ENCODE peak calls at places on chromosomes 1 and 21, in five cellular contexts. O is GM12865, R is coronary artery, S is GM13976, W is fibroblast of the aortic adventitia. X is an unnamed sample.

GRCh38 chr21:33123396-33124120 is 53.6 kb downstream of the OLIG1 start:
- DNase-seq in O (no peak), R (no peak), S (no peak), W (no peak), X (no peak)

GRCh38 chr21:45013271-45013841 is 61.0 kb upstream of the ADARB1 start:
- DNase-seq in O (no peak), R (no peak), S (no peak), W (no peak), X (no peak)

GRCh38 chr1:167933779-167934178 is 2.7 kb upstream of the DCAF6 start:
- DNase-seq in O (no peak), R (no peak), S (no peak), W (no peak), X (no peak)

GRCh38 chr1:166090244-166090643 is 76.6 kb downstream of the FAM78B start:
- DNase-seq in O (no peak), R (no peak), S (no peak), W (no peak), X (no peak)

GRCh38 chr1:59697138-59697811 is 117.5 kb upstream of the HOOK1 start:
- DNase-seq in O (peak; percentile 54), R (no peak), S (no peak), W (peak; percentile 38), X (no peak)

GRCh38 chr1:34884961-34885360 is 25.4 kb upstream of the SMIM12 start:
- DNase-seq in O (no peak), R (peak; percentile 54), S (no peak), W (no peak), X (no peak)

GRCh38 chr1:248805905-248806304 is 19.8 kb downstream of the SH3BP5L start:
- DNase-seq in O (no peak), R (no peak), S (no peak), W (peak; percentile 8), X (no peak)

GRCh38 chr21:45192332-45192731 is 95.4 kb downstream of the POFUT2 start:
- DNase-seq in O (no peak), R (no peak), S (no peak), W (no peak), X (no peak)

GRCh38 chr1:200762089-200762488 is 23.4 kb downstream of the CAMSAP2 start:
- DNase-seq in O (no peak), R (no peak), S (no peak), W (no peak), X (no peak)

GRCh38 chr1:25862785-25863485 is 3.7 kb upstream of the AUNIP start:
- DNase-seq in O (no peak), R (no peak), S (no peak), W (no peak), X (peak; percentile 62)

GRCh38 chr1:201444792-201445191 is 23.3 kb upstream of the TNNI1 start:
- DNase-seq in O (no peak), R (no peak), S (no peak), W (no peak), X (no peak)

GRCh38 chr1:25767437-25767770 is 32.6 kb upstream of the SELENON start:
- DNase-seq in O (no peak), R (no peak), S (no peak), W (no peak), X (no peak)

GRCh38 chr1:2979191-2980072 is 41.8 kb upstream of the ACTRT2 start:
- DNase-seq in O (no peak), R (peak; percentile 61), S (no peak), W (no peak), X (peak; percentile 68)

GRCh38 chr1:206572835-206573771 is 39.2 kb downstream of the EIF2D start:
- DNase-seq in O (no peak), R (no peak), S (no peak), W (no peak), X (no peak)

GRCh38 chr1:151368745-151369610 is 3.5 kb downstream of the SELENBP1 start:
- DNase-seq in O (no peak), R (no peak), S (no peak), W (no peak), X (no peak)

GRCh38 chr1:218273757-218274505 is 11.2 kb upstream of the RRP15 start:
- DNase-seq in O (no peak), R (no peak), S (no peak), W (no peak), X (no peak)

GRCh38 chr1:226125097-226125630 is 61.4 kb downstream of the ACBD3 start:
- DNase-seq in O (peak; percentile 93), R (peak; percentile 86), S (peak; percentile 84), W (peak; percentile 80), X (peak; percentile 93)

GRCh38 chr1:77642941-77643340 is 39.5 kb downstream of the ZZZ3 start:
- DNase-seq in O (no peak), R (no peak), S (no peak), W (no peak), X (no peak)
- TF ChIP-seq CTCF in O (no peak), R (no peak), S (no peak), W (no peak), X (no peak)

GRCh38 chr1:1403543-1404112 is 3.5 kb downstream of the MRPL20 start:
- DNase-seq in O (no peak), R (no peak), S (no peak), W (no peak), X (no peak)

GRCh38 chr1:1406101-1406820 is 832 bp downstream of the MRPL20 start:
- DNase-seq in O (peak; percentile 44), R (no peak), S (no peak), W (no peak), X (no peak)

GRCh38 chr1:1406821-1407100 is 332 bp downstream of the MRPL20 start:
- DNase-seq in O (no peak), R (no peak), S (no peak), W (no peak), X (no peak)

GRCh38 chr1:1407957-1408318 is 845 bp upstream of the MRPL20 start:
- DNase-seq in O (no peak), R (no peak), S (no peak), W (no peak), X (no peak)

DNA sequence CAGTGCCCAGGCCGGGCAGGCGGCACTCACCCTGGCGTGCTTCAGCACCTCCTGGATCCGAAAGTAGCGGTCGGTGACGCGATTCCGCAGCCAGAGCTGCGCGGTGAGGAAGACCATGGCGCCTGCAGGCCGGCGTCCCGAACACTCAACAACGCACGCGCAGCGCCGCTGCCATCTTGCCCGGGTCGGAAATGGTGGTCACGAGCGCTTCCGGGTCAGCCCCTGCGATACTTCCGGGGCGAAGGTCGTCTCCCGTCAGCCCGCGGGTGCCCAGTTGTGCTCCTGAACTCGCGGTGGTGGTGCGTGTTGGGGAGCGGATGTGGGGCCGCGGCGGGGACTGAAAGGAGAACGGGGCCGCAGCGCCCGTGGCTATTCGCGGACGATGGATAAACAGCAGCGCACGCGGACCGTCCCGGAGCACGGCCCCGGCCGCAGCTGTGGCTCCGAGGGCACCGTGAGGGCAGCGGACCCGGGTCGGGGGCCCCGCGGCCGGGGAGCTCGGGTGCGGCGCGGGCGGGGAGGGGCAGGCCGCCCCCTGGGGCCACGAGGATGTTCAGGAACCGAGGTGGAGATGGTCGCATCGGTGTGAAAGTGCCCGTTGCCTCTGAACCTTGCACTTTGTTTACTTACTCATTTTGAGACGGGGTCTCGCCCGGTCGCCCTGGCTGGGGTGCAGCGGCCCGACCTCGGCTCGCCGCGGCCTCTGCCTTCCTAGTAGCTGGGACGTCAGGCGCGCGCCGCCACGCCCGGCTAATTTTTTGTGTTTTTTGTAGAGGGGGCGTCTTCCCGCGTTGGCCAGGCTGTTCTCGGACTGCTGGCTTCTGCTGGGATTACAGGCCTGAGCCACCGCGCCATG is at the start of gene MRPL20:
- DNase-seq in O (peak; percentile 97), R (peak; percentile 95), S (peak; percentile 98), W (peak; percentile 83), X (peak; percentile 94)
- TF ChIP-seq CTCF in O (no peak), R (no peak), S (no peak), W (peak; percentile 34), X (peak; percentile 37)

DNA sequence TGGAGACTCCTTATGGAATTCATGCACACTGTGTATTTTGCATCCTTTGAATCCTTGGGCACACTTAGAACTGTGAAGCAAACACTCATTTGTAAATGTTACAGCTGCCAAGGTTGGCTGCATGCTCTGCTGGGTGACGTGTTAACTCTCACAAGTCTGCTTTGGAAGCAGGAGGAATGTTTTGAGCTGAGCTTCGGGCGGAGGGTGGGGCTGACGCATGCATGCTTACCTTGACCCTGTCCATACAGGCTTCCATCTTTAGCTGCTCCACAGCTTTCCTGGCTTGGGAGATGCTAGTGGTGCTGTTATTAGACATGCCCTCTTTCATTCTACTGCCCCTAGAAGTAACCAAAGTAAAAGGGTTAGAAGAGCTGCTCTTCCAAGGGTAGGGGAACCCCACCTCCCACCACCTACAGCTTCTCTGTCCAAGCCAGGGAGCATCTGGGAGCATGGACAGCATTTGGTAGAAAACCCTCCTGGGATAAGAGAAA is 66.0 kb downstream of the GNG4 start:
- DNase-seq in O (no peak), R (no peak), S (no peak), W (peak; percentile 11), X (no peak)
- TF ChIP-seq CTCF in O (no peak), R (no peak), S (no peak), W (peak; percentile 16), X (peak; percentile 16)

GRCh38 chr1:112955678-112956502 is at the start of gene SLC16A1:
- DNase-seq in O (peak; percentile 97), R (peak; percentile 93), S (peak; percentile 95), W (peak; percentile 92), X (peak; percentile 94)
- TF ChIP-seq CTCF in O (peak; percentile 13), R (no peak), S (peak; percentile 54), W (peak; percentile 40), X (peak; percentile 35)

GRCh38 chr1:42333662-42334239 is 1.3 kb downstream of the FOXJ3 start:
- DNase-seq in O (peak; percentile 42), R (no peak), S (peak; percentile 27), W (peak; percentile 16), X (no peak)

GRCh38 chr1:42332877-42333276 is 2.2 kb downstream of the FOXJ3 start:
- DNase-seq in O (no peak), R (no peak), S (no peak), W (no peak), X (no peak)

GRCh38 chr1:42335050-42335808 is at the start of gene FOXJ3:
- DNase-seq in O (peak; percentile 99), R (peak; percentile 90), S (peak; percentile 96), W (peak; percentile 95), X (peak; percentile 93)

GRCh38 chr1:42335809-42336518 is 929 bp upstream of the FOXJ3 start:
- DNase-seq in O (no peak), R (no peak), S (no peak), W (peak; percentile 69), X (no peak)

GRCh38 chr1:42334240-42335049 is 590 bp downstream of the FOXJ3 start:
- DNase-seq in O (peak; percentile 53), R (peak; percentile 78), S (peak; percentile 53), W (peak; percentile 29), X (peak; percentile 74)
- TF ChIP-seq CTCF in O (no peak), R (no peak), S (peak; percentile 24), W (no peak), X (no peak)

GRCh38 chr1:113073457-113073950 is 506 bp downstream of the LRIG2 start:
- DNase-seq in O (peak; percentile 51), R (no peak), S (no peak), W (no peak), X (no peak)
- TF ChIP-seq CTCF in O (peak; percentile 18), R (no peak), S (peak; percentile 34), W (peak; percentile 54), X (no peak)

DNA sequence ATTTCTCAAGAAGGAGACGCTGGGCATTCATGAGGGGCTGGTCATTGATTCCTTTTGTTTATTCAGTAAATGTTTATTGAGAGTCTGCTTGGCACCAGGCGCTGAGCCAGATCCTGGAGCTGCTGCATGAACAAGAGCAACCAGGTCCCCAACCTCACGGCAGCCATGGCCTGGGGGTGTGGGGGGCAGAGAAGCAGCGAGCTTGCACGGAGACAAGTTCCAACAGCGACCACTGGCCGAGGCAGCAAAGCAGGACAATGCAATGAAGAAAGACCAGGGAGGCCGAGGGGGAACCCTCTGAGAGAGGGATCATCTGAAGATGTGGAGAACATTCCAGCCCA is 7.5 kb downstream of the KCNAB2 start:
- DNase-seq in O (no peak), R (no peak), S (no peak), W (no peak), X (no peak)
- TF ChIP-seq CTCF in O (no peak), R (no peak), S (no peak), W (no peak), X (no peak)